ENCODE peak calls at places on chromosome 10, in ten cellular contexts. P is OCI-LY7, F is progenitor cell of endocrine pancreas, K is stomach, T is adrenal gland, R is GM20000, G is colonic mucosa, E is psoas muscle, S is RWPE1, A is HCT116. C is an unnamed sample.

GRCh38 chr10:105834261-105835059 is 1193.4 kb downstream of the SORCS3 start:
- DNase-seq in K (no peak), A (no peak), S (no peak), R (no peak), F (no peak), T (no peak), E (no peak), P (no peak), G (no peak), C (no peak)

GRCh38 chr10:91798736-91799579 is 732 bp downstream of the TNKS2 start:
- DNase-seq in R (peak; percentile 34), T (peak; percentile 15), K (peak; percentile 42), F (peak; percentile 15), E (no peak), A (peak; percentile 36), S (peak; percentile 45), P (peak; percentile 70), G (peak; percentile 46), C (peak; percentile 53)

GRCh38 chr10:23341004-23341403 is 3.6 kb downstream of the C10orf67 start:
- DNase-seq in T (no peak), E (no peak), R (no peak), P (no peak), F (no peak), G (no peak), K (no peak), A (no peak), S (no peak), C (no peak)

GRCh38 chr10:80163741-80164341 is 31.3 kb downstream of the PLAC9 start:
- DNase-seq in K (peak; percentile 72), A (no peak), F (no peak), R (no peak), T (no peak), S (peak; percentile 55), G (peak; percentile 70), P (no peak), E (peak; percentile 62), C (no peak)

GRCh38 chr10:34121974-34122282 is 693.2 kb downstream of the PARD3 start:
- DNase-seq in R (no peak), F (no peak), K (no peak), A (no peak), P (no peak), S (no peak), E (no peak), G (no peak), T (no peak), C (no peak)

GRCh38 chr10:130073912-130074311 is 36.7 kb downstream of the C10orf143 start:
- DNase-seq in T (no peak), A (no peak), E (no peak), P (no peak), G (no peak), K (no peak), R (no peak), S (no peak), F (no peak), C (no peak)

GRCh38 chr10:110495731-110496552 is 1.8 kb upstream of the DUSP5 start:
- DNase-seq in E (peak; percentile 38), F (no peak), P (no peak), G (no peak), R (peak; percentile 29), S (peak; percentile 80), A (no peak), T (peak; percentile 31), K (peak; percentile 29), C (peak; percentile 56)

GRCh38 chr10:20596911-20597310 is 300.2 kb downstream of the NEBL start:
- DNase-seq in R (no peak), T (no peak), G (no peak), P (no peak), K (no peak), F (no peak), S (no peak), A (no peak), E (no peak), C (no peak)

GRCh38 chr10:15695852-15696251 is 23.9 kb downstream of the ITGA8 start:
- DNase-seq in G (no peak), P (no peak), K (no peak), A (no peak), R (no peak), T (no peak), F (no peak), S (no peak), E (no peak), C (no peak)

GRCh38 chr10:21368022-21368582 is 157.4 kb downstream of the SKIDA1 start:
- DNase-seq in R (peak; percentile 27), P (no peak), A (no peak), S (no peak), F (no peak), T (no peak), E (no peak), K (no peak), G (no peak), C (peak; percentile 45)

GRCh38 chr10:60937784-60938654 is 6.0 kb downstream of the RHOBTB1 start:
- DNase-seq in P (no peak), G (no peak), S (no peak), R (no peak), A (no peak), T (no peak), E (no peak), K (no peak), F (no peak), C (no peak)

GRCh38 chr10:55158643-55159042 is 357.6 kb upstream of the PCDH15 start:
- DNase-seq in E (no peak), K (no peak), S (no peak), T (peak; percentile 18), R (no peak), P (no peak), G (no peak), F (no peak), A (no peak), C (no peak)

GRCh38 chr10:119686465-119687191 is 35.4 kb downstream of the BAG3 start:
- DNase-seq in F (peak; percentile 60), R (peak; percentile 79), G (peak; percentile 84), T (peak; percentile 83), P (peak; percentile 80), A (peak; percentile 75), K (peak; percentile 78), E (peak; percentile 82), S (peak; percentile 78), C (peak; percentile 81)

GRCh38 chr10:124705817-124706461 is 38.2 kb downstream of the FAM53B start:
- DNase-seq in E (no peak), S (no peak), T (no peak), P (peak; percentile 43), F (no peak), G (no peak), A (no peak), R (no peak), K (no peak), C (no peak)

GRCh38 chr10:121845044-121845784 is 82.6 kb downstream of the ATE1 start:
- DNase-seq in P (no peak), E (no peak), A (no peak), S (no peak), T (no peak), R (no peak), G (no peak), F (no peak), K (no peak), C (no peak)

GRCh38 chr10:241451-241850 is 106.2 kb downstream of the ZMYND11 start:
- DNase-seq in F (no peak), T (no peak), R (no peak), S (no peak), K (no peak), A (no peak), E (no peak), P (no peak), G (no peak), C (no peak)

DNA sequence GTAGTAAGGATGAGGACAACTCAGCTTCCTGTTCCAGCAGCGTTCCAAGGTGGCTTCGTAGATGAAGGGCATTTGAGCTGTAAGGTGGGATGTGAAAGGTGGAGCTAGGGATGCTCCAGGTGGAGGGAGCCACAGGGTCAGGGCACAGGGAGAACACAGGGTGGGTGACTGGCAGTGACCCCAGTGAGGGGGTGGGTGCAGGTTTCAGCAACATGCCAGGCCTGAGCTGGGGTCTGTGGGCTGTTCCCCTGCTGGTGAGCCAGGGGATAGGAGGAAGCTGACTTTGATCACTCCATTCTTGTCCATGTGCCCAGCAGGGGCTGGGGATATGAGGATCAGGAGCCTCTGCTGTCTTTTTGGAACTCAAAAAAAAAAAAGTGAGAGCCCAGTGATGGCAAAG is 33.2 kb downstream of the CDH23 start:
- DNase-seq in G (no peak), T (no peak), K (no peak), E (no peak), A (no peak), F (no peak), P (no peak), S (no peak), R (no peak), C (no peak)
- TF ChIP-seq CTCF in G (no peak), T (no peak), K (no peak), E (no peak), A (no peak), F (peak; percentile 48), P (peak; percentile 46), S (no peak), R (no peak), C (no peak)

GRCh38 chr10:133027480-133027879 is 60.2 kb upstream of the ADGRA1 start:
- DNase-seq in P (no peak), T (no peak), F (no peak), K (no peak), S (no peak), G (no peak), E (no peak), R (no peak), A (no peak), C (no peak)
- TF ChIP-seq CTCF in P (no peak), T (no peak), F (no peak), K (no peak), S (no peak), G (no peak), E (no peak), R (no peak), A (no peak), C (no peak)

DNA sequence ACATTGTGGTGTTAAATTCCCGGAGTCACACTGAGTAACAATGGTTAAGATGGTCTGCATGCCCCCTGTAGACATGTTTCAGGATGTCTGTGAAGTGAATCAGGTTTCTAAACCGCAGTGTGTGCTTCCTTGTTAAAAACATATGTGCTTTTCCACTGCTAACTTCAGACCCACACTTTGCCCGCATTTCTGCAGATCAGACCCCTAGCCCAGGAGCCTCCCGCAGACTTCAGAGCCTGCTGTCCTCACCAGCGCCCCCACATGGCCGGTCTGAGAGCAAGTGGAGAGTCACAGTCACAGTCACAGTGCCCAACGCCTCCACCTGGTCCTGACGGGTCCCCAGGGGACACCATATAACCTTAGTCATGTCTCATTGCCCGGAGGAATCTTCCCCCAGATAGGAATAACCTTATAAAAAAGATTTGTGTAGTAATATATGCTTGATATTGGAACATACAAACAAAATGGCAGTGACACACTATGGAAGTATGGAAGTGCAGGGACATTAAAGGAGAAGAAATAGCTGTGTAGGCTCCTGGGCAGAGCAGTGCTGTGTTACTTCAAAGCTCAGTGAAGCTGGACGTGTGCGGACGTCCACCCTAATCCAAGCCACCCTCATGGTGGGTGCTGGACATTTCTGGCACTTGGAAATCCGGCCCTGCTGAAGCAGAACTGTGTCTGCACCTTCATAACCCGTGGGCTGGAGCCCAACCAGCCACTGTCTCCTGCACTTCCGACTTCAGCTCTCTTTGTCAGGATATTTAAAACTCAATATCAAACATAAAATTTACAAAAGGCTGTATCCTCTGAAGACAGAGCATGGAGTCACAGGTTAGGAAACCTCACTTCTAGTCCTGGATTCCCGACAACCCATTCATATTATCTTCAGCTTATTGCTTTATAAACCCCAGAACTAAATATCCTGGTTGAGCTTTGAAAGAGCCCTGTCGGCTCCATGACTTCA is 29.0 kb downstream of the GSTO2 start:
- DNase-seq in A (no peak), F (peak; percentile 26), P (peak; percentile 41), R (no peak), G (no peak), E (no peak), T (no peak), K (no peak), S (no peak), C (no peak)
- TF ChIP-seq CTCF in A (peak; percentile 53), F (peak; percentile 56), P (peak; percentile 78), R (peak; percentile 5), G (no peak), E (no peak), T (no peak), K (no peak), S (peak; percentile 22), C (peak; percentile 27)

GRCh38 chr10:94630017-94630688 is 53.4 kb upstream of the CYP2C18 start:
- DNase-seq in P (peak; percentile 48), G (no peak), K (no peak), R (peak; percentile 45), S (peak; percentile 48), E (no peak), F (no peak), A (peak; percentile 24), T (no peak), C (peak; percentile 39)
- TF ChIP-seq CTCF in P (peak; percentile 87), G (peak; percentile 51), K (peak; percentile 40), R (peak; percentile 32), S (peak; percentile 63), E (peak; percentile 39), F (peak; percentile 83), A (peak; percentile 58), T (peak; percentile 49), C (peak; percentile 58)

C was measured in GM10248.